ENCODE peak calls at places on chromosomes 4 and X, in six cellular contexts. T is breast epithelium, L is cardiac muscle cell, Q is lung, K is pancreas, Z is BE2C. O is an unnamed sample. For H3K4me1, the result is how much of the 10 kb centered on the place peaks cover.

GRCh38 chrX:66046612-66047235 is 6.8 kb upstream of the VSIG4 start:
- DNase-seq in Z (no peak), K (no peak), L (no peak), T (no peak), Q (no peak), O (no peak)

GRCh38 chr4:57147335-57148060 is 37.3 kb upstream of the IGFBP7 start:
- DNase-seq in Z (no peak), L (no peak), K (no peak), T (no peak), Q (no peak), O (no peak)

GRCh38 chr4:80006935-80007744 is 65.9 kb downstream of the ANTXR2 start:
- DNase-seq in T (no peak), K (no peak), L (no peak), Q (no peak), Z (no peak), O (no peak)

GRCh38 chr4:120926358-120927025 is 4.0 kb upstream of the PRDM5 start:
- DNase-seq in Z (no peak), L (no peak), K (no peak), T (no peak), Q (no peak), O (no peak)

GRCh38 chr4:122602277-122603142 is 18.4 kb downstream of the IL21 start:
- DNase-seq in T (no peak), Q (no peak), K (no peak), L (peak), Z (no peak), O (no peak)

GRCh38 chrX:30060718-30061117 is 154.6 kb upstream of the MAGEB2 start:
- DNase-seq in K (no peak), T (no peak), Z (no peak), L (peak), Q (no peak), O (no peak)

GRCh38 chrX:31337332-31337731 is 265.5 kb upstream of the FTHL17 start:
- DNase-seq in L (no peak), K (no peak), Q (no peak), T (no peak), Z (no peak), O (no peak)

GRCh38 chr4:38226170-38226569 is 266.0 kb downstream of the PTTG2 start:
- DNase-seq in L (no peak), Q (no peak), Z (no peak), K (no peak), T (no peak), O (no peak)

GRCh38 chr4:108056418-108056817 is 66.7 kb downstream of the HADH start:
- DNase-seq in K (no peak), T (no peak), Q (no peak), Z (no peak), L (no peak), O (no peak)

GRCh38 chr4:78510681-78511080 is 40.9 kb upstream of the ANXA3 start:
- DNase-seq in L (no peak), K (no peak), Q (no peak), T (no peak), Z (no peak), O (no peak)

GRCh38 chr4:55170462-55170861 is 45.1 kb upstream of the KDR start:
- DNase-seq in T (no peak), K (no peak), L (no peak), Q (no peak), Z (no peak), O (no peak)

GRCh38 chr4:183657564-183657963 is 1.4 kb downstream of the RWDD4 start:
- DNase-seq in Q (no peak), Z (no peak), L (no peak), K (no peak), T (no peak), O (no peak)

GRCh38 chr4:184822356-184822755 is 3.4 kb downstream of the ACSL1 start:
- DNase-seq in T (no peak), L (no peak), Q (no peak), K (no peak), Z (no peak), O (no peak)

GRCh38 chr4:14168919-14169318 is 541.4 kb upstream of the BOD1L1 start:
- DNase-seq in K (peak), Q (peak), T (no peak), L (peak), Z (no peak), O (no peak)

GRCh38 chrX:14409341-14409740 is 120.0 kb upstream of the GLRA2 start:
- DNase-seq in T (no peak), Q (no peak), Z (no peak), K (no peak), L (no peak), O (no peak)

GRCh38 chrX:133390647-133391046 is 24.6 kb downstream of the GPC4 start:
- DNase-seq in T (no peak), K (peak), L (no peak), Z (no peak), Q (no peak), O (no peak)

GRCh38 chr4:103098746-103099421 is 750 bp downstream of the BDH2 start:
- DNase-seq in K (no peak), Q (no peak), L (peak), T (no peak), Z (no peak), O (no peak)

GRCh38 chr4:126264839-126265238 is 950.1 kb downstream of the FAT4 start:
- DNase-seq in T (no peak), Z (no peak), Q (no peak), K (no peak), L (no peak), O (no peak)

GRCh38 chr4:8679032-8679431 is 86.5 kb downstream of the CPZ start:
- DNase-seq in K (no peak), T (no peak), Z (no peak), Q (no peak), L (no peak), O (no peak)

GRCh38 chr4:20416800-20417199 is 165.1 kb downstream of the SLIT2 start:
- DNase-seq in L (no peak), Z (no peak), K (no peak), T (no peak), Q (no peak), O (no peak)

GRCh38 chr4:20421586-20421985 is 169.9 kb downstream of the SLIT2 start:
- DNase-seq in Z (no peak), L (no peak), Q (no peak), K (no peak), T (no peak), O (no peak)

GRCh38 chr4:20422398-20422797 is 170.7 kb downstream of the SLIT2 start:
- DNase-seq in Z (peak), Q (peak), L (peak), T (no peak), K (peak), O (no peak)

GRCh38 chr4:20420916-20421315 is 169.2 kb downstream of the SLIT2 start:
- DNase-seq in L (no peak), Q (no peak), K (no peak), T (no peak), Z (no peak), O (no peak)

DNA sequence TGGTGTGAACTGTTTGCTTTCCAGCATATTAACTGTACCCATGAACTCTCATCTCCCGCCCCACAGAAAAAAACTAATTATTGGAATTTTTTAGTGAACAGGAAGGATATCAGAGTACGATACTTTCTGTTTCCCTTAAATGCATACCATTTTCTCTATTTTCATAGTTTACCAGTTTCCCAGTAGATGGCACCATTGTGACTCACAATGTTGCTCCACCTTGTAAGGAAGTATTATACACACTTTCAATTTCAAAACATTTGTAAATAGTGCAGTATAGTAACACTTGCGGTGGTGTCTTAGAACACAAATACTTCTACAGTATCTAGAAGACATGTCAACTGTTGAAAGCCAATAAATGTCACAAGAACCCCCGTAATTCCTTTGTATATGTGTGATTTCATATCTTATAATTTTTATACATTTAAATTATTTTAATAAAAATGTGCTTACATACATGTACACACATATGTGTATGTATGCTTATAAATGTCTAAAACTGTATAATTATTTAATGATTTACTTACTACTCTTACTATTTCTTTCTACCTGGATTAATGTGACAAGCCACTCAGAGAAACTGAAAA is 167.3 kb downstream of the SLIT2 start:
- DNase-seq in Z (no peak), K (no peak), T (no peak), Q (no peak), L (peak), O (no peak)
- H3K4me3 ChIP-seq in Z (no peak), K (no peak), T (peak), Q (no peak), L (no peak), O (no peak)

GRCh38 chrX:102154900-102155805 is 624 bp downstream of the BEX5 start:
- DNase-seq in L (peak), T (no peak), K (peak), Z (no peak), Q (peak), O (peak)

GRCh38 chrX:102155806-102156179 is at the start of gene BEX5:
- DNase-seq in Z (peak), K (peak), T (no peak), L (peak), Q (peak), O (peak)

DNA sequence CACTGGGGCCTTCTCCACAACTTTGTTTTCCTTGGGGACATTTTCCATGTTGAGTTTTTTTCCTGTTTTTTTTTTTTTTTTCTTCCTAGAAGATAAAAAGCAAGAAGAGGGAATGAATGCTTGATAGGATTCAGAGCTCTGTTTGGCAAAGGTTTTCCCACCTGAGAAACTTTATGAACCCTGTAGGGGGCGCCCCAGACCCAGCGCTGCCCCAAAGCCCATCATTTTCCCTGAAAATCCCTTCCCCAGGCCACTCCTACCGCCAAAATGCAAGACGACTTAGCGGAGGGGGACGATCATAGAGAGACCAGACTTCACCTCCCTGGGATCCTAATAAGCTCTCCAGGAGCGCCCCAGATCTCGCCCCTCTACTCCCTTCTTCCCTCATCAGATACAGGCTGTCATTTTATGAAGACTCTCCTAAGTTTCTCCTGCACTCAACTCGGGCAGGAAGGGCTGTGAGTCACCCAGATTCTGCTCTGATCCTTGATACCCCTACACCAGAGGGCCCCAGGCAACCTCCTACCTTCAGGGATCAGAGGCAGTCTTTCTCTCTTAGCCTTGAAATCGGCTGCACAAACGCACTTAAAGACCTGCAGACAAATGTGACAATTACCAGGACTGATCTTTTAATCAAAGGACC is 1.4 kb downstream of the BEX5 start:
- DNase-seq in Q (no peak), Z (no peak), K (peak), T (no peak), L (peak), O (no peak)
- TF ChIP-seq CTCF in Q (no peak), Z (peak), K (no peak), T (no peak), L (no peak), O (peak)

GRCh38 chr4:153082322-153083301 is 121.6 kb upstream of the TRIM2 start:
- DNase-seq in K (no peak), T (no peak), Q (no peak), L (no peak), Z (no peak), O (no peak)

GRCh38 chr4:153081693-153082092 is 122.5 kb upstream of the TRIM2 start:
- DNase-seq in Q (no peak), K (no peak), L (no peak), Z (no peak), T (no peak), O (no peak)

GRCh38 chr4:153084939-153085630 is 119.2 kb upstream of the TRIM2 start:
- DNase-seq in K (peak), Z (peak), T (peak), Q (peak), L (peak), O (peak)

GRCh38 chr4:153084249-153084648 is 120.0 kb upstream of the TRIM2 start:
- DNase-seq in T (no peak), L (no peak), K (no peak), Z (no peak), Q (no peak), O (no peak)

DNA sequence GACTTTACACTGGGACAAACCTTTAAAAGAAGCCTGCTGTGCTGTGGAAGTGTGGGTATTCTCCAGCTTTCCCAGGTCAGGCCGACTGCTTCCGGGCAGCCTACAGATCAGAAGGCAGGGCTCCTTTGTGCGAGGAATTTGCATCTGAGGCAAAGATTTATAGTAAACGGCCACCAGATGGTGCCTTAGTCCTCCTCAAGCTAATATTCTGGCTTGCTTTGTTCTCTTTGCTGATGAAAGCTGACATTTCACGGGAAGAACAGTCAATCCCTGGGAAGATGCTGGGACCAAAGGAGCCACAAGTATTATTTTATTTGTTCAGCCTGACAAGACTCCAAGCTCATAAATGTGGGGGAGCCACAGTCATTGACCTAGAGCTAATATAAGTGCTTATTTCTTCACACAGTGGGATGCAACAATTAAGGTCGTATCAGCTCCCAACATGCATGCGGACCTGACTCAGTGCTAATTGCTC is 120.8 kb upstream of the TRIM2 start:
- DNase-seq in K (peak), Z (peak), T (no peak), Q (peak), L (peak), O (peak)
- H3K4me1 ChIP-seq in K (under half), Z (under half), T (under half), Q (under half), L (under half), O (half or more)

DNA sequence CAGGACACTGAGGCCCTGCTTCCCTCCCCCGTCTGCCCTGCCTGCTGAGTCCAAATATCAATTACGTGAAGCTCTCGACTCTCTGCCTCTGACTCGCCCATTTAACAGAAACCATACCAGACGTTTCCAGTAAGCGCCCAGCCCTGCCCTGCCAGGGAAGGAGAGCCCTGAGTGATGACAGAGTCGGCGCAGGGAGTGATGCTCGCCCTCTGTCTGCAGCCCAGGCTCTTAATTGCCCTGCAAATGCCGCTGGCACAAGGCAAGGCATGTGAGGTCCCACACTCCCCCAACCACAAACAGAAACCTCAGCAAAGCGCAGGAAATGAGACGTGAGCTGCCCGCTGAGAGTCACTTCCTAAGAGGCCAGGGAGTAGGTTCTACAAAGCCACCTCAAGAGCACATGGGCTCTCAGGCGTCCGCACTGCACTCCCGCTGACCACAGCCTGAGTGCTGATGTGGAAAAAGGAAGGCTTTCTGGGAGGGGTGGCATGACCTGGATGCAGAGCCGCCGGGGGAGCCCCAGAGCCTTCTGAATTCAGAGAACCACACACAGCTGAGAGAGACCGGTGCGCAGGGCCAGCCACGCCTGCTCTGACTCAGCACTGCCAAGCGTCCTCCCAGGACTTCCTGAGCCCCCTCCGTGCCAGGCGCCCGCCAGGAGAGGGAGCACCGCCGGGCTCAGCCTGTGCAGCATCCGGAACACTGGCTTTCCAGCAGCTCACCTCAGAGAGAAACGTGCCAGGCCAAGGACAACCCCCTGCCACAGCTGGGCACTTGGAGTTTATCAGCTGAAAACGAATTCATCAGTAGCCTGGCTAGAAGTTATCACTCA is 5.3 kb downstream of the ZFYVE28 start:
- DNase-seq in Z (peak), L (peak), K (peak), Q (peak), T (peak), O (peak)
- H3K4me3 ChIP-seq in Z (peak), L (no peak), K (no peak), Q (no peak), T (peak), O (peak)